ENCODE peak calls at places on chromosomes 3 and 15, in nine cellular contexts. E is left colon; T is dermis blood vessel endothelial cell; L is stimulated activated CD4-positive, alpha-beta T cell treated with anti-CD3 and anti-CD28 coated beads, Interleukin-4, amount 100 ng/mL, for 4 hours; U is GM23338; Q is HS-5; N is glutamatergic neuron; H is CD8-positive, alpha-beta T cell; P is H1. B is an unnamed sample.

GRCh38 chr3:124685481-124685880 is 44.8 kb upstream of the UMPS start:
- DNase-seq in H (no peak), Q (no peak), T (no peak), U (no peak), E (no peak), P (no peak), N (no peak), L (no peak), B (no peak)

GRCh38 chr3:180755553-180755952 is 76.3 kb upstream of the CCDC39 start:
- DNase-seq in N (no peak), Q (no peak), L (no peak), U (peak), P (no peak), H (no peak), T (no peak), E (no peak), B (no peak)

GRCh38 chr3:75781079-75781745 is 4.1 kb downstream of the ZNF717 start:
- DNase-seq in E (no peak), Q (no peak), L (no peak), H (no peak), N (no peak), T (no peak), U (no peak), P (no peak), B (no peak)

GRCh38 chr3:47228088-47228487 is 54.5 kb downstream of the KIF9 start:
- DNase-seq in N (no peak), P (no peak), H (no peak), T (peak), L (no peak), Q (no peak), U (no peak), E (no peak), B (no peak)

GRCh38 chr3:128906031-128906803 is 26.8 kb downstream of the ACAD9 start:
- DNase-seq in L (no peak), U (no peak), T (no peak), N (no peak), P (no peak), E (no peak), Q (no peak), H (no peak), B (no peak)

GRCh38 chr3:182910939-182911781 is 69.2 kb downstream of the DCUN1D1 start:
- DNase-seq in E (no peak), H (no peak), N (no peak), L (no peak), U (no peak), T (no peak), Q (no peak), P (no peak), B (no peak)

GRCh38 chr3:8622873-8623725 is 21.5 kb downstream of the SSUH2 start:
- DNase-seq in U (peak), N (peak), P (peak), T (peak), L (peak), E (peak), Q (no peak), H (peak), B (peak)

GRCh38 chr15:90710436-90710835 is 6.7 kb upstream of the BLM start:
- DNase-seq in U (peak), N (no peak), T (no peak), H (no peak), E (no peak), L (no peak), Q (no peak), P (no peak), B (peak)

GRCh38 chr15:47477253-47477652 is 240.1 kb upstream of the SEMA6D start:
- DNase-seq in Q (no peak), H (no peak), P (no peak), L (no peak), E (no peak), N (no peak), T (no peak), U (no peak), B (no peak)

GRCh38 chr15:55403531-55403930 is 4.6 kb downstream of the CCPG1 start:
- DNase-seq in N (no peak), U (no peak), Q (no peak), L (no peak), T (peak), E (no peak), H (no peak), P (no peak), B (no peak)

GRCh38 chr3:179769411-179770247 is 116.8 kb downstream of the USP13 start:
- DNase-seq in P (no peak), E (peak), T (peak), Q (no peak), H (no peak), L (no peak), U (peak), N (no peak), B (no peak)

GRCh38 chr3:47007482-47008257 is 28.2 kb downstream of the NBEAL2 start:
- DNase-seq in N (no peak), L (no peak), T (no peak), E (no peak), Q (no peak), U (no peak), P (no peak), H (no peak), B (no peak)

GRCh38 chr3:108223928-108224327 is 1.7 kb upstream of the IFT57 start:
- DNase-seq in Q (no peak), U (no peak), N (no peak), H (no peak), L (no peak), E (no peak), T (no peak), P (no peak), B (no peak)

GRCh38 chr3:137760341-137761098 is 3.6 kb upstream of the SOX14 start:
- DNase-seq in H (no peak), N (peak), Q (no peak), T (no peak), L (no peak), U (peak), E (no peak), P (no peak), B (peak)

GRCh38 chr3:119304201-119304713 is 10.1 kb downstream of the ARHGAP31 start:
- DNase-seq in E (no peak), Q (no peak), T (no peak), L (no peak), N (no peak), U (no peak), H (no peak), P (no peak), B (no peak)

GRCh38 chr3:31823184-31823583 is 157.9 kb downstream of the OSBPL10 start:
- DNase-seq in L (no peak), U (no peak), N (no peak), Q (no peak), H (no peak), E (no peak), P (no peak), T (no peak), B (no peak)

GRCh38 chr3:57967590-57967989 is 40.6 kb upstream of the FLNB start:
- DNase-seq in P (no peak), T (no peak), L (no peak), U (no peak), N (no peak), E (peak), Q (no peak), H (no peak), B (no peak)

GRCh38 chr3:120092444-120092843 is 1.8 kb downstream of the GSK3B start:
- DNase-seq in Q (no peak), P (no peak), N (no peak), U (no peak), T (peak), H (no peak), E (no peak), L (no peak), B (no peak)

GRCh38 chr3:93961489-93961888 is 12.2 kb downstream of the PROS1 start:
- DNase-seq in P (no peak), U (no peak), T (no peak), E (no peak), N (no peak), Q (no peak), H (no peak), L (no peak), B (no peak)

GRCh38 chr3:197432407-197433127 is 123.2 kb downstream of the BDH1 start:
- DNase-seq in N (no peak), U (no peak), Q (no peak), P (no peak), E (no peak), H (no peak), T (no peak), L (no peak), B (no peak)

GRCh38 chr3:76442374-76442915 is 597.5 kb upstream of the ROBO2 start:
- DNase-seq in P (no peak), L (no peak), H (no peak), N (no peak), E (no peak), U (no peak), Q (no peak), T (no peak), B (no peak)

GRCh38 chr3:143830063-143830462 is 18.2 kb downstream of the SLC9A9 start:
- DNase-seq in U (no peak), Q (no peak), P (no peak), N (no peak), L (no peak), E (no peak), H (no peak), T (no peak), B (no peak)

GRCh38 chr15:85582076-85582718 is 201.8 kb downstream of the AKAP13 start:
- DNase-seq in T (peak), N (no peak), P (no peak), Q (no peak), H (no peak), U (no peak), L (no peak), E (peak), B (no peak)

GRCh38 chr3:77541203-77541922 is 501.5 kb downstream of the ROBO2 start:
- DNase-seq in E (no peak), U (no peak), L (no peak), T (no peak), P (no peak), N (peak), Q (no peak), H (no peak), B (no peak)

GRCh38 chr15:89321521-89322410 is 12.9 kb downstream of the POLG start:
- DNase-seq in P (no peak), L (no peak), U (peak), H (no peak), Q (no peak), N (no peak), E (peak), T (no peak), B (no peak)

GRCh38 chr3:37546876-37547275 is 314.8 kb upstream of the CTDSPL start:
- DNase-seq in E (no peak), L (no peak), H (no peak), T (peak), Q (no peak), P (no peak), U (peak), N (no peak), B (no peak)

GRCh38 chr3:64108281-64108680 is 85.0 kb upstream of the PSMD6 start:
- DNase-seq in H (no peak), U (no peak), L (no peak), Q (no peak), N (no peak), T (no peak), E (no peak), P (no peak), B (no peak)

GRCh38 chr15:57922780-57923179 is 142.7 kb downstream of the ALDH1A2 start:
- DNase-seq in P (no peak), T (peak), L (no peak), E (peak), H (no peak), N (no peak), U (no peak), Q (no peak), B (no peak)

GRCh38 chr3:190694335-190695001 is 168.0 kb downstream of the GMNC start:
- DNase-seq in P (no peak), Q (no peak), H (no peak), T (no peak), L (no peak), N (no peak), U (no peak), E (no peak), B (no peak)

GRCh38 chr3:39216176-39216790 is 23.9 kb upstream of the XIRP1 start:
- DNase-seq in L (no peak), H (no peak), Q (no peak), N (no peak), U (no peak), T (no peak), P (no peak), E (no peak), B (no peak)

GRCh38 chr3:46663611-46664135 is 29.8 kb downstream of the ALS2CL start:
- DNase-seq in L (no peak), U (peak), Q (no peak), N (no peak), T (peak), P (no peak), H (no peak), E (no peak), B (peak)

GRCh38 chr3:138629526-138629925 is 21.0 kb downstream of the FAIM start:
- DNase-seq in P (no peak), U (no peak), Q (no peak), E (no peak), L (no peak), N (no peak), T (no peak), H (no peak), B (no peak)

GRCh38 chr15:31024330-31024729 is 32.9 kb upstream of the MTMR10 start:
- DNase-seq in U (peak), Q (peak), T (peak), H (no peak), L (no peak), N (no peak), E (no peak), P (peak), B (peak)

GRCh38 chr15:69034352-69034751 is 19.9 kb downstream of the NOX5 start:
- DNase-seq in P (no peak), L (no peak), H (no peak), E (no peak), T (no peak), U (no peak), N (no peak), Q (peak), B (no peak)

GRCh38 chr15:88912500-88912921 is 668 bp downstream of the MFGE8 start:
- DNase-seq in U (peak), H (no peak), E (no peak), L (no peak), P (no peak), Q (no peak), N (peak), T (peak), B (no peak)

GRCh38 chr15:89615135-89615534 is 39.9 kb downstream of the TICRR start:
- DNase-seq in H (no peak), E (no peak), P (no peak), U (no peak), N (no peak), Q (no peak), L (no peak), T (no peak), B (no peak)

GRCh38 chr3:111521881-111522280 is 20.1 kb upstream of the CD96 start:
- DNase-seq in T (no peak), P (no peak), H (no peak), U (no peak), E (no peak), Q (no peak), N (no peak), L (no peak), B (no peak)